ENCODE peak calls at places on chromosomes 5 and 9, in nine cellular contexts. One of them, this sample, is unnamed.

GRCh38 chr9:130183133-130183762 is 11.0 kb downstream of the NCS1 start:
- DNase-seq in upper lobe of left lung: no peak
- DNase-seq in fibroblast of lung: peak; percentile 81
- DNase-seq in CD8-positive, alpha-beta T cell: no peak
- DNase-seq in lung: no peak
- DNase-seq in adrenal gland: peak; percentile 83
- DNase-seq in OCI-LY7: no peak
- DNase-seq in AG09309: peak; percentile 35
- DNase-seq in breast epithelium: no peak
- DNase-seq in this sample: peak; percentile 44

GRCh38 chr9:22079873-22080341 is 70.8 kb upstream of the CDKN2B start:
- DNase-seq in CD8-positive, alpha-beta T cell: peak; percentile 5
- DNase-seq in OCI-LY7: no peak
- DNase-seq in fibroblast of lung: peak; percentile 80
- DNase-seq in breast epithelium: no peak
- DNase-seq in adrenal gland: no peak
- DNase-seq in lung: no peak
- DNase-seq in upper lobe of left lung: no peak
- DNase-seq in AG09309: peak; percentile 53
- DNase-seq in this sample: peak; percentile 67

GRCh38 chr5:53038196-53038847 is 49.2 kb downstream of the ITGA2 start:
- DNase-seq in breast epithelium: no peak
- DNase-seq in fibroblast of lung: no peak
- DNase-seq in CD8-positive, alpha-beta T cell: no peak
- DNase-seq in OCI-LY7: no peak
- DNase-seq in AG09309: no peak
- DNase-seq in upper lobe of left lung: no peak
- DNase-seq in lung: no peak
- DNase-seq in adrenal gland: no peak
- DNase-seq in this sample: no peak

GRCh38 chr5:171477101-171477500 is 57.7 kb downstream of the FGF18 start:
- DNase-seq in breast epithelium: no peak
- DNase-seq in lung: no peak
- DNase-seq in fibroblast of lung: peak; percentile 65
- DNase-seq in adrenal gland: no peak
- DNase-seq in OCI-LY7: no peak
- DNase-seq in AG09309: no peak
- DNase-seq in upper lobe of left lung: no peak
- DNase-seq in CD8-positive, alpha-beta T cell: no peak
- DNase-seq in this sample: no peak

GRCh38 chr9:88980732-88981336 is 10.4 kb upstream of the S1PR3 start:
- DNase-seq in lung: no peak
- DNase-seq in AG09309: peak; percentile 88
- DNase-seq in adrenal gland: no peak
- DNase-seq in breast epithelium: no peak
- DNase-seq in fibroblast of lung: peak; percentile 93
- DNase-seq in upper lobe of left lung: no peak
- DNase-seq in CD8-positive, alpha-beta T cell: no peak
- DNase-seq in OCI-LY7: no peak
- DNase-seq in this sample: peak; percentile 59

GRCh38 chr5:157273131-157273556 is 7.2 kb downstream of the CYFIP2 start:
- DNase-seq in adrenal gland: no peak
- DNase-seq in AG09309: no peak
- DNase-seq in upper lobe of left lung: peak; percentile 46
- DNase-seq in CD8-positive, alpha-beta T cell: no peak
- DNase-seq in breast epithelium: no peak
- DNase-seq in OCI-LY7: peak; percentile 81
- DNase-seq in lung: no peak
- DNase-seq in fibroblast of lung: no peak
- DNase-seq in this sample: no peak

GRCh38 chr9:693460-694390 is 147.8 kb upstream of the DMRT1 start:
- DNase-seq in OCI-LY7: no peak
- DNase-seq in fibroblast of lung: peak; percentile 90
- DNase-seq in lung: no peak
- DNase-seq in CD8-positive, alpha-beta T cell: no peak
- DNase-seq in AG09309: peak; percentile 55
- DNase-seq in breast epithelium: no peak
- DNase-seq in adrenal gland: peak; percentile 77
- DNase-seq in upper lobe of left lung: no peak
- DNase-seq in this sample: peak; percentile 63

GRCh38 chr5:78648359-78649219 is at the start of gene LHFPL2:
- DNase-seq in upper lobe of left lung: peak; percentile 75
- DNase-seq in AG09309: no peak
- DNase-seq in OCI-LY7: peak; percentile 75
- DNase-seq in fibroblast of lung: peak; percentile 74
- DNase-seq in CD8-positive, alpha-beta T cell: no peak
- DNase-seq in adrenal gland: peak; percentile 83
- DNase-seq in breast epithelium: peak; percentile 63
- DNase-seq in lung: peak; percentile 68
- DNase-seq in this sample: no peak

GRCh38 chr5:116605310-116606070 is 30.9 kb upstream of the SEMA6A start:
- DNase-seq in fibroblast of lung: peak; percentile 2
- DNase-seq in AG09309: no peak
- DNase-seq in upper lobe of left lung: no peak
- DNase-seq in OCI-LY7: no peak
- DNase-seq in breast epithelium: no peak
- DNase-seq in lung: no peak
- DNase-seq in adrenal gland: no peak
- DNase-seq in CD8-positive, alpha-beta T cell: no peak
- DNase-seq in this sample: no peak

GRCh38 chr5:112419050-112419595 is at the start of gene EPB41L4A:
- DNase-seq in AG09309: no peak
- DNase-seq in upper lobe of left lung: no peak
- DNase-seq in CD8-positive, alpha-beta T cell: no peak
- DNase-seq in OCI-LY7: no peak
- DNase-seq in lung: no peak
- DNase-seq in breast epithelium: peak; percentile 51
- DNase-seq in adrenal gland: peak; percentile 54
- DNase-seq in fibroblast of lung: peak; percentile 8
- DNase-seq in this sample: no peak

GRCh38 chr9:81683214-81683613 is 6.1 kb downstream of the TLE1 start:
- DNase-seq in lung: no peak
- DNase-seq in OCI-LY7: no peak
- DNase-seq in CD8-positive, alpha-beta T cell: no peak
- DNase-seq in fibroblast of lung: no peak
- DNase-seq in adrenal gland: no peak
- DNase-seq in breast epithelium: no peak
- DNase-seq in AG09309: no peak
- DNase-seq in upper lobe of left lung: no peak
- DNase-seq in this sample: no peak

GRCh38 chr5:6354848-6355247 is 23.5 kb downstream of the MED10 start:
- DNase-seq in fibroblast of lung: no peak
- DNase-seq in adrenal gland: no peak
- DNase-seq in lung: no peak
- DNase-seq in CD8-positive, alpha-beta T cell: no peak
- DNase-seq in OCI-LY7: no peak
- DNase-seq in AG09309: no peak
- DNase-seq in upper lobe of left lung: peak; percentile 6
- DNase-seq in breast epithelium: no peak
- DNase-seq in this sample: no peak

GRCh38 chr5:65326912-65327311 is 154.8 kb downstream of the ADAMTS6 start:
- DNase-seq in fibroblast of lung: peak; percentile 78
- DNase-seq in breast epithelium: no peak
- DNase-seq in adrenal gland: no peak
- DNase-seq in AG09309: no peak
- DNase-seq in upper lobe of left lung: no peak
- DNase-seq in lung: no peak
- DNase-seq in OCI-LY7: no peak
- DNase-seq in CD8-positive, alpha-beta T cell: no peak
- DNase-seq in this sample: no peak

GRCh38 chr5:177446184-177447065 is at the start of gene PRR7:
- DNase-seq in adrenal gland: peak; percentile 76
- DNase-seq in lung: peak; percentile 35
- DNase-seq in breast epithelium: no peak
- DNase-seq in fibroblast of lung: peak; percentile 79
- DNase-seq in OCI-LY7: peak; percentile 87
- DNase-seq in upper lobe of left lung: peak; percentile 40
- DNase-seq in CD8-positive, alpha-beta T cell: peak; percentile 68
- DNase-seq in AG09309: no peak
- DNase-seq in this sample: no peak
- TF ChIP-seq CTCF in adrenal gland: no peak
- TF ChIP-seq CTCF in lung: no peak
- TF ChIP-seq CTCF in breast epithelium: no peak
- TF ChIP-seq CTCF in fibroblast of lung: no peak
- TF ChIP-seq CTCF in OCI-LY7: no peak
- TF ChIP-seq CTCF in upper lobe of left lung: no peak
- TF ChIP-seq CTCF in CD8-positive, alpha-beta T cell: no peak
- TF ChIP-seq CTCF in AG09309: no peak
- TF ChIP-seq CTCF in this sample: no peak

GRCh38 chr5:27450607-27451006 is 412.2 kb upstream of the CDH9 start:
- DNase-seq in adrenal gland: no peak
- DNase-seq in lung: no peak
- DNase-seq in breast epithelium: no peak
- DNase-seq in AG09309: no peak
- DNase-seq in fibroblast of lung: no peak
- DNase-seq in OCI-LY7: no peak
- DNase-seq in upper lobe of left lung: no peak
- DNase-seq in CD8-positive, alpha-beta T cell: no peak
- DNase-seq in this sample: no peak
- H3K4me3 ChIP-seq in adrenal gland: no peak overlapping the region
- H3K4me3 ChIP-seq in lung: no peak overlapping the region
- H3K4me3 ChIP-seq in breast epithelium: no peak overlapping the region
- H3K4me3 ChIP-seq in AG09309: no peak overlapping the region
- H3K4me3 ChIP-seq in fibroblast of lung: no peak overlapping the region
- H3K4me3 ChIP-seq in OCI-LY7: no peak overlapping the region
- H3K4me3 ChIP-seq in upper lobe of left lung: no peak overlapping the region
- H3K4me3 ChIP-seq in CD8-positive, alpha-beta T cell: no peak overlapping the region
- H3K4me3 ChIP-seq in this sample: no peak overlapping the region

GRCh38 chr5:102554092-102554491 is 55.3 kb upstream of the SLCO6A1 start:
- DNase-seq in lung: no peak
- DNase-seq in AG09309: no peak
- DNase-seq in OCI-LY7: no peak
- DNase-seq in upper lobe of left lung: no peak
- DNase-seq in CD8-positive, alpha-beta T cell: no peak
- DNase-seq in fibroblast of lung: peak; percentile 37
- DNase-seq in breast epithelium: no peak
- DNase-seq in adrenal gland: no peak
- DNase-seq in this sample: no peak

DNA sequence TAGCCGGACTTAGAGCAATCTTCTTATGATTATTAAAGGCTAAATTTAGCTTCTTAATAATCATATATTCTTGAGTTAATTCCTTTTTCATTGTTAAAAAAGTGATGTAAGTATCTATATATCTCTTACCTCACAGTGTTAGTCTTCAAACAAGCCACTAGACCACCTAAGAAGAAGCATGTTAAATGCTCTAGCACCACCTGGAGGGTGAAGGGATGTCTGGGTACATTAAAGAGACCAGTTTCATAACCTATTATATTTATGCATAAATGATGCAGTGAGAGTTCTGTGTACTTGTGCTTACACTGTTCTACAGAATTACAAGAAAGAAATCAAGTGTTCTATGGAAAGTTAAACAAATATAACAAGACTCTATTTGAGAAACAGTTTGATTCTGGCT is 55.9 kb upstream of the SLCO6A1 start:
- DNase-seq in lung: no peak
- DNase-seq in AG09309: no peak
- DNase-seq in adrenal gland: no peak
- DNase-seq in breast epithelium: no peak
- DNase-seq in OCI-LY7: peak; percentile 1
- DNase-seq in CD8-positive, alpha-beta T cell: no peak
- DNase-seq in upper lobe of left lung: no peak
- DNase-seq in fibroblast of lung: no peak
- DNase-seq in this sample: no peak
- TF ChIP-seq CTCF in lung: no peak
- TF ChIP-seq CTCF in AG09309: no peak
- TF ChIP-seq CTCF in adrenal gland: no peak
- TF ChIP-seq CTCF in breast epithelium: no peak
- TF ChIP-seq CTCF in OCI-LY7: peak; percentile 50
- TF ChIP-seq CTCF in CD8-positive, alpha-beta T cell: no peak
- TF ChIP-seq CTCF in upper lobe of left lung: no peak
- TF ChIP-seq CTCF in fibroblast of lung: no peak
- TF ChIP-seq CTCF in this sample: no peak

GRCh38 chr5:127008300-127008975 is 21.9 kb downstream of the MARCHF3 start:
- DNase-seq in adrenal gland: no peak
- DNase-seq in breast epithelium: no peak
- DNase-seq in CD8-positive, alpha-beta T cell: no peak
- DNase-seq in OCI-LY7: no peak
- DNase-seq in fibroblast of lung: no peak
- DNase-seq in upper lobe of left lung: no peak
- DNase-seq in lung: no peak
- DNase-seq in AG09309: no peak
- DNase-seq in this sample: no peak

GRCh38 chr5:127006711-127007110 is 23.6 kb downstream of the MARCHF3 start:
- DNase-seq in CD8-positive, alpha-beta T cell: no peak
- DNase-seq in lung: no peak
- DNase-seq in upper lobe of left lung: no peak
- DNase-seq in OCI-LY7: no peak
- DNase-seq in fibroblast of lung: no peak
- DNase-seq in AG09309: no peak
- DNase-seq in breast epithelium: no peak
- DNase-seq in adrenal gland: no peak
- DNase-seq in this sample: no peak

GRCh38 chr5:127004721-127005120 is 25.6 kb downstream of the MARCHF3 start:
- DNase-seq in fibroblast of lung: no peak
- DNase-seq in breast epithelium: no peak
- DNase-seq in AG09309: no peak
- DNase-seq in upper lobe of left lung: no peak
- DNase-seq in adrenal gland: no peak
- DNase-seq in CD8-positive, alpha-beta T cell: no peak
- DNase-seq in OCI-LY7: no peak
- DNase-seq in lung: no peak
- DNase-seq in this sample: no peak

GRCh38 chr5:127009784-127010183 is 20.6 kb downstream of the MARCHF3 start:
- DNase-seq in upper lobe of left lung: no peak
- DNase-seq in fibroblast of lung: no peak
- DNase-seq in lung: no peak
- DNase-seq in breast epithelium: no peak
- DNase-seq in AG09309: no peak
- DNase-seq in CD8-positive, alpha-beta T cell: no peak
- DNase-seq in adrenal gland: no peak
- DNase-seq in OCI-LY7: no peak
- DNase-seq in this sample: no peak

DNA sequence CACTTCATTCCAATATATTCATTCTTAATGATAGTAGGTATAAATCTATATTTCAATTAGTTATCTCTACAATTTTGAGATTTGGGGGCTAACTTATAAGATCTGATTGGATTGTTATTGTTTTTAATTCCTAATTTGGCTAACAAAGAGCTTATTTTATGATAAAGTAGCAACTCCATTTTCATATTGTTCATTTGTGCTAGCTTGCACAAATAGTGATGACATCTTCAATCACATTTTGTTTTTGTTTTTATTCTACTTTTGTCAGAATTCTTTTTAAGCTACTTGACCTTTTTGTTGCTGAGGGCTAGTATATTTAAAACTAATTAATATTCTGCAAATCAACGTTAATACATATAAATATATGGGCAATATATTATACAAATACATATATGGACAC is 22.8 kb downstream of the MARCHF3 start:
- DNase-seq in lung: no peak
- DNase-seq in AG09309: no peak
- DNase-seq in CD8-positive, alpha-beta T cell: no peak
- DNase-seq in upper lobe of left lung: no peak
- DNase-seq in adrenal gland: no peak
- DNase-seq in breast epithelium: no peak
- DNase-seq in fibroblast of lung: no peak
- DNase-seq in OCI-LY7: no peak
- DNase-seq in this sample: no peak
- H3K4me3 ChIP-seq in lung: no peak overlapping the region
- H3K4me3 ChIP-seq in AG09309: no peak overlapping the region
- H3K4me3 ChIP-seq in CD8-positive, alpha-beta T cell: no peak overlapping the region
- H3K4me3 ChIP-seq in upper lobe of left lung: no peak overlapping the region
- H3K4me3 ChIP-seq in adrenal gland: no peak overlapping the region
- H3K4me3 ChIP-seq in breast epithelium: no peak overlapping the region
- H3K4me3 ChIP-seq in fibroblast of lung: no peak overlapping the region
- H3K4me3 ChIP-seq in OCI-LY7: no peak overlapping the region
- H3K4me3 ChIP-seq in this sample: no peak overlapping the region

GRCh38 chr9:72557549-72557948 is 36.1 kb downstream of the TMC1 start:
- DNase-seq in AG09309: peak; percentile 68
- DNase-seq in lung: no peak
- DNase-seq in fibroblast of lung: peak; percentile 94
- DNase-seq in CD8-positive, alpha-beta T cell: no peak
- DNase-seq in breast epithelium: no peak
- DNase-seq in OCI-LY7: no peak
- DNase-seq in adrenal gland: peak; percentile 86
- DNase-seq in upper lobe of left lung: peak; percentile 52
- DNase-seq in this sample: peak; percentile 70
- TF ChIP-seq CTCF in AG09309: no peak
- TF ChIP-seq CTCF in lung: no peak
- TF ChIP-seq CTCF in fibroblast of lung: no peak
- TF ChIP-seq CTCF in CD8-positive, alpha-beta T cell: no peak
- TF ChIP-seq CTCF in breast epithelium: no peak
- TF ChIP-seq CTCF in OCI-LY7: no peak
- TF ChIP-seq CTCF in adrenal gland: no peak
- TF ChIP-seq CTCF in upper lobe of left lung: no peak
- TF ChIP-seq CTCF in this sample: no peak